ENCODE peak calls at places on chromosomes 12 and 14, in six cellular contexts. One of them, this sample, is unnamed.

GRCh38 chr12:48998497-48999353 is 450 bp downstream of the DDN start:
- DNase-seq in renal cortical epithelial cell: no peak
- DNase-seq in stimulated activated CD4-positive, alpha-beta T cell treated with anti-CD3 and anti-CD28 coated beads, Interleukin-2, amount 100 ng/mL, for 24 hours: no peak
- DNase-seq in T47D: no peak
- DNase-seq in ELR: peak; percentile 54
- DNase-seq in body of pancreas: no peak
- DNase-seq in this sample: no peak

GRCh38 chr14:94306047-94306978 is 13.2 kb upstream of the SERPINA10 start:
- DNase-seq in renal cortical epithelial cell: no peak
- DNase-seq in stimulated activated CD4-positive, alpha-beta T cell treated with anti-CD3 and anti-CD28 coated beads, Interleukin-2, amount 100 ng/mL, for 24 hours: no peak
- DNase-seq in T47D: no peak
- DNase-seq in ELR: no peak
- DNase-seq in body of pancreas: no peak
- DNase-seq in this sample: no peak

GRCh38 chr14:67166450-67166853 is 22.8 kb upstream of the GARIN2 start:
- DNase-seq in renal cortical epithelial cell: peak; percentile 52
- DNase-seq in stimulated activated CD4-positive, alpha-beta T cell treated with anti-CD3 and anti-CD28 coated beads, Interleukin-2, amount 100 ng/mL, for 24 hours: peak; percentile 48
- DNase-seq in T47D: no peak
- DNase-seq in ELR: peak; percentile 68
- DNase-seq in body of pancreas: peak; percentile 37
- DNase-seq in this sample: peak; percentile 55

GRCh38 chr12:32902287-32902996 is 5.9 kb upstream of the PKP2 start:
- DNase-seq in renal cortical epithelial cell: no peak
- DNase-seq in stimulated activated CD4-positive, alpha-beta T cell treated with anti-CD3 and anti-CD28 coated beads, Interleukin-2, amount 100 ng/mL, for 24 hours: no peak
- DNase-seq in T47D: no peak
- DNase-seq in ELR: no peak
- DNase-seq in body of pancreas: no peak
- DNase-seq in this sample: no peak

GRCh38 chr12:118237908-118238307 is 102.0 kb downstream of the PEBP1 start:
- DNase-seq in renal cortical epithelial cell: peak; percentile 68
- DNase-seq in stimulated activated CD4-positive, alpha-beta T cell treated with anti-CD3 and anti-CD28 coated beads, Interleukin-2, amount 100 ng/mL, for 24 hours: no peak
- DNase-seq in T47D: peak; percentile 61
- DNase-seq in ELR: peak; percentile 83
- DNase-seq in body of pancreas: no peak
- DNase-seq in this sample: no peak

GRCh38 chr12:23906329-23906728 is 43.1 kb downstream of the SOX5 start:
- DNase-seq in renal cortical epithelial cell: peak; percentile 16
- DNase-seq in stimulated activated CD4-positive, alpha-beta T cell treated with anti-CD3 and anti-CD28 coated beads, Interleukin-2, amount 100 ng/mL, for 24 hours: no peak
- DNase-seq in T47D: no peak
- DNase-seq in ELR: peak; percentile 48
- DNase-seq in body of pancreas: no peak
- DNase-seq in this sample: no peak

GRCh38 chr12:121120323-121120722 is 12.4 kb upstream of the P2RX7 start:
- DNase-seq in renal cortical epithelial cell: no peak
- DNase-seq in stimulated activated CD4-positive, alpha-beta T cell treated with anti-CD3 and anti-CD28 coated beads, Interleukin-2, amount 100 ng/mL, for 24 hours: no peak
- DNase-seq in T47D: no peak
- DNase-seq in ELR: peak; percentile 25
- DNase-seq in body of pancreas: no peak
- DNase-seq in this sample: no peak

GRCh38 chr12:144650-145284 is 69.2 kb downstream of the SLC6A12 start:
- DNase-seq in renal cortical epithelial cell: no peak
- DNase-seq in stimulated activated CD4-positive, alpha-beta T cell treated with anti-CD3 and anti-CD28 coated beads, Interleukin-2, amount 100 ng/mL, for 24 hours: no peak
- DNase-seq in T47D: no peak
- DNase-seq in ELR: no peak
- DNase-seq in body of pancreas: no peak
- DNase-seq in this sample: no peak

GRCh38 chr12:110475426-110475825 is 6.8 kb downstream of the FAM216A start:
- DNase-seq in renal cortical epithelial cell: no peak
- DNase-seq in stimulated activated CD4-positive, alpha-beta T cell treated with anti-CD3 and anti-CD28 coated beads, Interleukin-2, amount 100 ng/mL, for 24 hours: no peak
- DNase-seq in T47D: no peak
- DNase-seq in ELR: no peak
- DNase-seq in body of pancreas: no peak
- DNase-seq in this sample: no peak

GRCh38 chr12:105192624-105193225 is 43.2 kb downstream of the APPL2 start:
- DNase-seq in renal cortical epithelial cell: no peak
- DNase-seq in stimulated activated CD4-positive, alpha-beta T cell treated with anti-CD3 and anti-CD28 coated beads, Interleukin-2, amount 100 ng/mL, for 24 hours: no peak
- DNase-seq in T47D: no peak
- DNase-seq in ELR: no peak
- DNase-seq in body of pancreas: no peak
- DNase-seq in this sample: no peak

GRCh38 chr14:97978336-97978735 is 1181.2 kb downstream of the VRK1 start:
- DNase-seq in renal cortical epithelial cell: peak; percentile 56
- DNase-seq in stimulated activated CD4-positive, alpha-beta T cell treated with anti-CD3 and anti-CD28 coated beads, Interleukin-2, amount 100 ng/mL, for 24 hours: peak; percentile 83
- DNase-seq in T47D: peak; percentile 54
- DNase-seq in ELR: no peak
- DNase-seq in body of pancreas: peak; percentile 64
- DNase-seq in this sample: peak; percentile 89

GRCh38 chr12:75947171-75947723 is 84.3 kb downstream of the PHLDA1 start:
- DNase-seq in renal cortical epithelial cell: no peak
- DNase-seq in stimulated activated CD4-positive, alpha-beta T cell treated with anti-CD3 and anti-CD28 coated beads, Interleukin-2, amount 100 ng/mL, for 24 hours: no peak
- DNase-seq in T47D: no peak
- DNase-seq in ELR: peak; percentile 30
- DNase-seq in body of pancreas: no peak
- DNase-seq in this sample: no peak

This sample was measured in testis.